ENCODE peak calls at places on chromosomes 11 and 22, in four cellular contexts. G, P, K and S are unnamed samples.

GRCh38 chr22:46418827-46419226 is 83.3 kb downstream of the TRMU start:
- DNase-seq in G (no peak), P (no peak), K (no peak), S (no peak)

GRCh38 chr22:26884921-26885320 is 227.5 kb downstream of the MIAT start:
- DNase-seq in G (no peak), P (no peak), K (no peak), S (no peak)

GRCh38 chr11:11179239-11179638 is 173.8 kb downstream of the CSNK2A3 start:
- DNase-seq in G (no peak), P (no peak), K (no peak), S (peak; percentile 23)

GRCh38 chr22:43462701-43463100 is 50.9 kb downstream of the MPPED1 start:
- DNase-seq in G (no peak), P (no peak), K (no peak), S (no peak)

GRCh38 chr22:30253205-30253852 is 6.8 kb upstream of the LIF start:
- DNase-seq in G (no peak), P (no peak), K (no peak), S (no peak)

GRCh38 chr11:68783216-68783821 is 32.0 kb upstream of the TESMIN start:
- DNase-seq in G (no peak), P (no peak), K (no peak), S (no peak)

GRCh38 chr11:94457118-94458029 is 36.3 kb downstream of the MRE11 start:
- DNase-seq in G (no peak), P (no peak), K (no peak), S (no peak)

GRCh38 chr11:112617089-112617407 is 344.2 kb upstream of the NCAM1 start:
- DNase-seq in G (no peak), P (no peak), K (no peak), S (no peak)

GRCh38 chr11:134951305-134951700 is 539.3 kb upstream of the B3GAT1 start:
- DNase-seq in G (no peak), P (no peak), K (no peak), S (no peak)

GRCh38 chr22:35540600-35541253 is at the start of gene RASD2:
- DNase-seq in G (no peak), P (no peak), K (peak; percentile 26), S (no peak)

GRCh38 chr11:927871-928270 is 2.2 kb downstream of the AP2A2 start:
- DNase-seq in G (no peak), P (no peak), K (no peak), S (no peak)

GRCh38 chr11:93852242-93852641 is 1.8 kb upstream of the VSTM5 start:
- DNase-seq in G (no peak), P (no peak), K (no peak), S (no peak)

GRCh38 chr11:38274031-38274430 is 1676.0 kb upstream of the RAG2 start:
- DNase-seq in G (no peak), P (no peak), K (no peak), S (no peak)

GRCh38 chr11:62580959-62581715 is 7.4 kb upstream of the EEF1G start:
- DNase-seq in G (no peak), P (no peak), K (no peak), S (no peak)

GRCh38 chr11:45390407-45390806 is 104.3 kb upstream of the SYT13 start:
- DNase-seq in G (no peak), P (peak; percentile 49), K (no peak), S (no peak)

GRCh38 chr11:289706-290620 is 1.0 kb downstream of the PGGHG start:
- DNase-seq in G (no peak), P (no peak), K (no peak), S (no peak)

GRCh38 chr22:38981005-38981658 is 1.0 kb upstream of the APOBEC3B start:
- DNase-seq in G (no peak), P (peak; percentile 67), K (peak; percentile 62), S (peak; percentile 37)

GRCh38 chr11:1564535-1565172 is 7.4 kb downstream of the DUSP8 start:
- DNase-seq in G (no peak), P (no peak), K (peak; percentile 92), S (no peak)

GRCh38 chr11:15988693-15989231 is 367.6 kb downstream of the SOX6 start:
- DNase-seq in G (peak; percentile 27), P (no peak), K (no peak), S (peak; percentile 19)

GRCh38 chr22:44698531-44699421 is 3.2 kb upstream of the PRR5 start:
- DNase-seq in G (no peak), P (no peak), K (no peak), S (no peak)

GRCh38 chr22:42841444-42841843 is 15.6 kb downstream of the ARFGAP3 start:
- DNase-seq in G (no peak), P (no peak), K (no peak), S (no peak)

GRCh38 chr11:124583827-124584226 is 14.0 kb downstream of the OR8A1 start:
- DNase-seq in G (no peak), P (no peak), K (no peak), S (no peak)

GRCh38 chr11:35126000-35126878 is 12.7 kb upstream of the CD44 start:
- DNase-seq in G (no peak), P (no peak), K (no peak), S (no peak)

GRCh38 chr11:57638005-57638760 is 11.5 kb downstream of the YPEL4 start:
- DNase-seq in G (peak; percentile 89), P (peak; percentile 55), K (no peak), S (no peak)

GRCh38 chr11:85745626-85746025 is 59.6 kb upstream of the CCDC89 start:
- DNase-seq in G (no peak), P (no peak), K (no peak), S (no peak)

GRCh38 chr11:30665067-30665466 is 78.9 kb upstream of the MPPED2 start:
- DNase-seq in G (no peak), P (no peak), K (no peak), S (no peak)

GRCh38 chr11:128814856-128815705 is 52.0 kb downstream of the KCNJ1 start:
- DNase-seq in G (peak; percentile 47), P (no peak), K (no peak), S (no peak)

GRCh38 chr11:79019277-79019676 is 421.6 kb downstream of the TENM4 start:
- DNase-seq in G (no peak), P (no peak), K (no peak), S (no peak)

GRCh38 chr11:79021601-79022000 is 419.2 kb downstream of the TENM4 start:
- DNase-seq in G (no peak), P (no peak), K (no peak), S (no peak)

GRCh38 chr11:79013509-79013908 is 427.3 kb downstream of the TENM4 start:
- DNase-seq in G (no peak), P (no peak), K (no peak), S (no peak)

GRCh38 chr11:79019981-79020380 is 420.8 kb downstream of the TENM4 start:
- DNase-seq in G (no peak), P (no peak), K (no peak), S (no peak)

DNA sequence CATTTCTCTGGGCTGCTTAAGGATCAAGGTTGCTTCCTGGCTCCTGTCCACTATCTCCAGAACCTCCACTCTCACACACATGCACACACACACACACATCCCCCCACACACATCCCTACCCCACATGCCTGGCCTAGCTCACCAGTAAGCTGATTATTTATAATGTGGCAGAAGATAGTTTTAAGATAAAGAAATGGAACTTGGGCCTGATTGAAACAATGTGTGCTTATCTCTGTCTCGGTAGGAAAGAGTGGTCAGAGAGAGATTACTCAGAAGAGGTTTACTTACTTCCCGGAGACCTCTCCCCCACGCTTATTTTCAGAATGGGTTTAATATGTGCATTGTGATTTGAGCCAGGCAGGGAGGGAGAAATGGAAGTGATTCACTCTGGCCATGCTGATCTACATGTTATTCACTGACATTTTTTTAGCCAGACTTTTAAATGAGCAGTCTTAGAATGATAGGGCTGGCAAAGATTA is 422.4 kb downstream of the TENM4 start:
- DNase-seq in G (no peak), P (no peak), K (no peak), S (no peak)
- TF ChIP-seq FOSL1 in G (no peak), P (no peak), K (no peak), S (no peak)

GRCh38 chr11:120645639-120646038 is 134.1 kb downstream of the GRIK4 start:
- DNase-seq in G (peak; percentile 86), P (no peak), K (no peak), S (no peak)
- TF ChIP-seq FOSL1 in G (no peak), P (no peak), K (no peak), S (no peak)

DNA sequence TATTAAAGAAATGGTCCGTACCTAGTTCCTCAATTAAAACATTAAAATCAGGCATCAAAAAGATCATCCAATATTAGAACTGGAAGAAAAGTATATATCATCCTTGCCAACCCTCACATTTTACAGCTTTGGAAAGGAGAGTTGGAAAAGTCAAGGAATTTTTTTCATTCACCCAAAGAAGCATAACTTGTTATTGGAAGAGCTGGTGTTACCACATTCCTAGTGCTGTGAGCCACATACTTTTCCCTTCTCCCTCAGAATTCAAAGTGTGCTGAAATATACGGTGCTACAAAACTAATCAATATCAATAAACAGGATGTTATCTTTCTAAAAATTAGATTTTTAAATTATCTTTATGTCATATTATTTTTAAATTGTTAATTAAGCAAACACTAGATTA is 202.1 kb upstream of the FAT3 start:
- DNase-seq in G (no peak), P (no peak), K (no peak), S (no peak)
- TF ChIP-seq FOSL1 in G (no peak), P (no peak), K (no peak), S (no peak)

DNA sequence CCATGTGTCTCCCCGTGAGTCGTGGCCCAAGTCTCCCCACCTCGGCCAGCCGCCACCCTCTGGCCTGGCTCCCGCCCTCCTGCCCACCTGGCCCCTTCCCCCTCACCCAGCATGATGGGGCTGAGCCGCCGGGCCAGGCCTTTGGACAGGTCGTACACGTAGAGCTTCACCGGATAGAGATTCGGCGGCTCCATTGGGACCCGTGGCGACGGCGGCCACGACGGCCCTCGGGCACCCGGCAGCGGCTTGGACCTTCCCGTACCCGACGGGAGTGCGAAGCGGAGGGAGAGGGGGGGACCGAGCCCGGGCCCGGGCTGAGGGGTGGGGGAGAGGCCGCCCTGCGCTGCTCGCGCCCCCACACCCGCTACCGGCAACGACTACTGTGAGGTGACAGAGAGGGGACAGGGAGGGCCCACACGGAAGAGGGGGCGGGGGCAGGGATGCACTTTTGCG is at the start of gene DESI1:
- DNase-seq in G (no peak), P (peak; percentile 21), K (no peak), S (no peak)
- TF ChIP-seq FOSL1 in G (no peak), P (no peak), K (no peak), S (no peak)